ENCODE peak calls at places on chromosome 12, in eight cellular contexts. C is CD8-positive, alpha-beta memory T cell; E is NCI-H1105; I is GM12865; S is myocyte; J is stimulated activated CD8-positive, alpha-beta memory T cell treated with anti-CD3 and anti-CD28 coated beads, Interleukin-15, amount 100 ng/mL, for 24 hours; Z is bronchial epithelial cell; Y is effector CD8-positive, alpha-beta T cell. W is an unnamed sample.

GRCh38 chr12:66693901-66694513 is 15.1 kb upstream of the GRIP1 start:
- DNase-seq in C (no peak), E (peak), I (peak), S (peak), J (no peak), Z (peak), Y (no peak), W (no peak)

GRCh38 chr12:75437564-75437963 is 43.0 kb upstream of the GLIPR1 start:
- DNase-seq in C (no peak), E (no peak), I (peak), S (no peak), J (no peak), Z (peak), Y (no peak), W (no peak)

GRCh38 chr12:80943345-80943744 is 5.6 kb upstream of the LIN7A start:
- DNase-seq in C (no peak), E (no peak), I (no peak), S (no peak), J (no peak), Z (no peak), Y (no peak), W (no peak)

GRCh38 chr12:80690513-80690912 is 16.9 kb upstream of the MYF6 start:
- DNase-seq in C (no peak), E (no peak), I (no peak), S (no peak), J (no peak), Z (no peak), Y (no peak), W (no peak)

GRCh38 chr12:79659961-79660431 is 30.8 kb downstream of the PAWR start:
- DNase-seq in C (no peak), E (no peak), I (no peak), S (no peak), J (no peak), Z (no peak), Y (no peak), W (no peak)

GRCh38 chr12:51320695-51321320 is 3.2 kb downstream of the BIN2 start:
- DNase-seq in C (no peak), E (no peak), I (peak), S (peak), J (no peak), Z (no peak), Y (no peak), W (no peak)

GRCh38 chr12:92992041-92992440 is 62.9 kb upstream of the EEA1 start:
- DNase-seq in C (no peak), E (no peak), I (no peak), S (no peak), J (no peak), Z (peak), Y (no peak), W (no peak)

GRCh38 chr12:131701705-131702572 is 9.0 kb upstream of the SFSWAP start:
- DNase-seq in C (no peak), E (no peak), I (no peak), S (no peak), J (no peak), Z (no peak), Y (no peak), W (no peak)

GRCh38 chr12:77122236-77122635 is 56.9 kb upstream of the E2F7 start:
- DNase-seq in C (no peak), E (no peak), I (no peak), S (peak), J (no peak), Z (peak), Y (no peak), W (no peak)

GRCh38 chr12:51244269-51244668 is 5.6 kb downstream of the DAZAP2 start:
- DNase-seq in C (no peak), E (no peak), I (no peak), S (peak), J (no peak), Z (no peak), Y (no peak), W (no peak)

GRCh38 chr12:225012-225411 is 11.1 kb upstream of the SLC6A12 start:
- DNase-seq in C (no peak), E (no peak), I (no peak), S (no peak), J (no peak), Z (no peak), Y (no peak), W (no peak)

GRCh38 chr12:111361717-111362576 is 6.9 kb downstream of the PHETA1 start:
- DNase-seq in C (no peak), E (no peak), I (no peak), S (peak), J (no peak), Z (no peak), Y (no peak), W (no peak)

GRCh38 chr12:101876861-101877815 is at the start of gene DRAM1:
- DNase-seq in C (peak), E (peak), I (peak), S (peak), J (peak), Z (peak), Y (peak), W (peak)

GRCh38 chr12:108392284-108392683 is 53.2 kb upstream of the CMKLR1 start:
- DNase-seq in C (no peak), E (no peak), I (no peak), S (no peak), J (no peak), Z (no peak), Y (no peak), W (no peak)

GRCh38 chr12:48189331-48190125 is 6.1 kb downstream of the CCDC184 start:
- DNase-seq in C (peak), E (peak), I (peak), S (peak), J (peak), Z (peak), Y (peak), W (peak)